ENCODE peak calls at places on chromosomes 1 and 21, in six cellular contexts. One of them, this sample, is unnamed. For H3K4me1, the result is how much of the 10 kb centered on the place peaks cover.

GRCh38 chr1:13960376-13960987 is 260.5 kb downstream of the PRDM2 start:
- DNase-seq in heart left ventricle: peak
- DNase-seq in left ventricle myocardium inferior: peak
- DNase-seq in heart right ventricle: peak
- DNase-seq in stomach: peak
- DNase-seq in adrenal gland: peak
- DNase-seq in this sample: peak

GRCh38 chr1:172761581-172762025 is 102.7 kb downstream of the FASLG start:
- DNase-seq in heart left ventricle: no peak
- DNase-seq in left ventricle myocardium inferior: no peak
- DNase-seq in heart right ventricle: no peak
- DNase-seq in stomach: no peak
- DNase-seq in adrenal gland: no peak
- DNase-seq in this sample: no peak

GRCh38 chr1:173190101-173190895 is 16.8 kb downstream of the TNFSF4 start:
- DNase-seq in heart left ventricle: peak
- DNase-seq in left ventricle myocardium inferior: peak
- DNase-seq in heart right ventricle: peak
- DNase-seq in stomach: peak
- DNase-seq in adrenal gland: peak
- DNase-seq in this sample: peak

GRCh38 chr1:246317723-246318359 is 189.2 kb downstream of the SMYD3 start:
- DNase-seq in heart left ventricle: no peak
- DNase-seq in left ventricle myocardium inferior: no peak
- DNase-seq in heart right ventricle: no peak
- DNase-seq in stomach: no peak
- DNase-seq in adrenal gland: no peak
- DNase-seq in this sample: no peak

GRCh38 chr1:68324316-68324715 is 92.0 kb upstream of the WLS start:
- DNase-seq in heart left ventricle: no peak
- DNase-seq in left ventricle myocardium inferior: no peak
- DNase-seq in heart right ventricle: no peak
- DNase-seq in stomach: no peak
- DNase-seq in adrenal gland: no peak
- DNase-seq in this sample: no peak

GRCh38 chr1:247358920-247359319 is 27.3 kb upstream of the ZNF496 start:
- DNase-seq in heart left ventricle: no peak
- DNase-seq in left ventricle myocardium inferior: no peak
- DNase-seq in heart right ventricle: no peak
- DNase-seq in stomach: no peak
- DNase-seq in adrenal gland: peak
- DNase-seq in this sample: no peak

GRCh38 chr1:4467241-4467640 is 187.2 kb upstream of the AJAP1 start:
- DNase-seq in heart left ventricle: no peak
- DNase-seq in left ventricle myocardium inferior: no peak
- DNase-seq in heart right ventricle: no peak
- DNase-seq in stomach: no peak
- DNase-seq in adrenal gland: no peak
- DNase-seq in this sample: no peak

GRCh38 chr1:150875197-150876110 is 945 bp downstream of the ARNT start:
- DNase-seq in heart left ventricle: no peak
- DNase-seq in left ventricle myocardium inferior: no peak
- DNase-seq in heart right ventricle: no peak
- DNase-seq in stomach: no peak
- DNase-seq in adrenal gland: no peak
- DNase-seq in this sample: peak

GRCh38 chr1:111961773-111962565 is 27.5 kb downstream of the KCND3 start:
- DNase-seq in heart left ventricle: no peak
- DNase-seq in left ventricle myocardium inferior: peak
- DNase-seq in heart right ventricle: no peak
- DNase-seq in stomach: no peak
- DNase-seq in adrenal gland: no peak
- DNase-seq in this sample: no peak

GRCh38 chr1:152996633-152997385 is 4.7 kb upstream of the SPRR3 start:
- DNase-seq in heart left ventricle: no peak
- DNase-seq in left ventricle myocardium inferior: no peak
- DNase-seq in heart right ventricle: no peak
- DNase-seq in stomach: no peak
- DNase-seq in adrenal gland: no peak
- DNase-seq in this sample: no peak

GRCh38 chr21:17371470-17371869 is 141.4 kb upstream of the CXADR start:
- DNase-seq in heart left ventricle: no peak
- DNase-seq in left ventricle myocardium inferior: no peak
- DNase-seq in heart right ventricle: no peak
- DNase-seq in stomach: no peak
- DNase-seq in adrenal gland: no peak
- DNase-seq in this sample: no peak

GRCh38 chr1:18953656-18954259 is 2.7 kb downstream of the IFFO2 start:
- DNase-seq in heart left ventricle: no peak
- DNase-seq in left ventricle myocardium inferior: no peak
- DNase-seq in heart right ventricle: no peak
- DNase-seq in stomach: no peak
- DNase-seq in adrenal gland: no peak
- DNase-seq in this sample: no peak

GRCh38 chr1:119632103-119632490 is 16.0 kb downstream of the ZNF697 start:
- DNase-seq in heart left ventricle: peak
- DNase-seq in left ventricle myocardium inferior: peak
- DNase-seq in heart right ventricle: peak
- DNase-seq in stomach: no peak
- DNase-seq in adrenal gland: no peak
- DNase-seq in this sample: no peak
- H3K4me3 ChIP-seq in heart left ventricle: peak
- H3K4me3 ChIP-seq in left ventricle myocardium inferior: peak
- H3K4me3 ChIP-seq in heart right ventricle: peak
- H3K4me3 ChIP-seq in stomach: no peak
- H3K4me3 ChIP-seq in adrenal gland: no peak
- H3K4me3 ChIP-seq in this sample: no peak

GRCh38 chr21:25871566-25871965 is 136.8 kb downstream of the GABPA start:
- DNase-seq in heart left ventricle: no peak
- DNase-seq in left ventricle myocardium inferior: no peak
- DNase-seq in heart right ventricle: no peak
- DNase-seq in stomach: no peak
- DNase-seq in adrenal gland: no peak
- DNase-seq in this sample: no peak
- TF ChIP-seq CTCF in heart left ventricle: no peak
- TF ChIP-seq CTCF in left ventricle myocardium inferior: no peak
- TF ChIP-seq CTCF in heart right ventricle: no peak
- TF ChIP-seq CTCF in stomach: no peak
- TF ChIP-seq CTCF in adrenal gland: no peak
- TF ChIP-seq CTCF in this sample: no peak

GRCh38 chr21:25870084-25870483 is 135.3 kb downstream of the GABPA start:
- DNase-seq in heart left ventricle: no peak
- DNase-seq in left ventricle myocardium inferior: no peak
- DNase-seq in heart right ventricle: no peak
- DNase-seq in stomach: no peak
- DNase-seq in adrenal gland: no peak
- DNase-seq in this sample: no peak

GRCh38 chr21:25867041-25867440 is 132.3 kb downstream of the GABPA start:
- DNase-seq in heart left ventricle: no peak
- DNase-seq in left ventricle myocardium inferior: no peak
- DNase-seq in heart right ventricle: no peak
- DNase-seq in stomach: no peak
- DNase-seq in adrenal gland: no peak
- DNase-seq in this sample: no peak

DNA sequence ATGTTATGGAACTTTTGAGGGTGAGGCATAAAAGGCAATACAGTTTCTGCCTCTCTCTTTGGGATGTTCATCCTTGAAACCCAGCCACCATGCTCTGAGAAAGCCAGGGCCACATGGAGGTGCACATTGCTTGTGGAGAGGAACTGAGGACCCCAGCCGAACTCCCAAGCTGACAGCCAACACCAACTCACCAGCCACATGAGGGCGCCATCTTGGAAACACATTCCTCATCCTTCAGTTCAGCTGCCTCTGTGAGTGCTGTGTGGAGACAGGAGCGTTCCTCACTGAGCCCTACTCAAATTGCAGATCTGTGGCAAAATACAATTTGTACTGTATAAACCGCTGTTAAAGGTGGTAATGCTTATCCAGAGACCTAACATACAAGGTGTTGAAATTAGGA is 137.5 kb downstream of the GABPA start:
- DNase-seq in heart left ventricle: no peak
- DNase-seq in left ventricle myocardium inferior: no peak
- DNase-seq in heart right ventricle: no peak
- DNase-seq in stomach: no peak
- DNase-seq in adrenal gland: no peak
- DNase-seq in this sample: no peak
- H3K4me1 ChIP-seq in heart left ventricle: under half
- H3K4me1 ChIP-seq in left ventricle myocardium inferior: under half
- H3K4me1 ChIP-seq in heart right ventricle: under half
- H3K4me1 ChIP-seq in stomach: under half
- H3K4me1 ChIP-seq in adrenal gland: under half
- H3K4me1 ChIP-seq in this sample: under half

GRCh38 chr1:12547586-12548225 is 70.3 kb downstream of the DHRS3 start:
- DNase-seq in heart left ventricle: no peak
- DNase-seq in left ventricle myocardium inferior: no peak
- DNase-seq in heart right ventricle: no peak
- DNase-seq in stomach: no peak
- DNase-seq in adrenal gland: no peak
- DNase-seq in this sample: peak

GRCh38 chr1:12549106-12549459 is 68.9 kb downstream of the DHRS3 start:
- DNase-seq in heart left ventricle: peak
- DNase-seq in left ventricle myocardium inferior: peak
- DNase-seq in heart right ventricle: no peak
- DNase-seq in stomach: no peak
- DNase-seq in adrenal gland: peak
- DNase-seq in this sample: no peak

GRCh38 chr1:12551584-12551983 is 66.4 kb downstream of the DHRS3 start:
- DNase-seq in heart left ventricle: no peak
- DNase-seq in left ventricle myocardium inferior: no peak
- DNase-seq in heart right ventricle: no peak
- DNase-seq in stomach: no peak
- DNase-seq in adrenal gland: no peak
- DNase-seq in this sample: no peak

GRCh38 chr1:12548279-12549105 is 69.5 kb downstream of the DHRS3 start:
- DNase-seq in heart left ventricle: no peak
- DNase-seq in left ventricle myocardium inferior: no peak
- DNase-seq in heart right ventricle: no peak
- DNase-seq in stomach: no peak
- DNase-seq in adrenal gland: no peak
- DNase-seq in this sample: no peak

GRCh38 chr1:12549460-12550349 is 68.3 kb downstream of the DHRS3 start:
- DNase-seq in heart left ventricle: peak
- DNase-seq in left ventricle myocardium inferior: peak
- DNase-seq in heart right ventricle: peak
- DNase-seq in stomach: peak
- DNase-seq in adrenal gland: peak
- DNase-seq in this sample: peak
- H3K4me3 ChIP-seq in heart left ventricle: no peak
- H3K4me3 ChIP-seq in left ventricle myocardium inferior: no peak
- H3K4me3 ChIP-seq in heart right ventricle: no peak
- H3K4me3 ChIP-seq in stomach: no peak
- H3K4me3 ChIP-seq in adrenal gland: no peak
- H3K4me3 ChIP-seq in this sample: no peak

GRCh38 chr1:48048064-48048463 is 50.9 kb upstream of the TRABD2B start:
- DNase-seq in heart left ventricle: peak
- DNase-seq in left ventricle myocardium inferior: peak
- DNase-seq in heart right ventricle: peak
- DNase-seq in stomach: no peak
- DNase-seq in adrenal gland: no peak
- DNase-seq in this sample: no peak
- TF ChIP-seq CTCF in heart left ventricle: no peak
- TF ChIP-seq CTCF in left ventricle myocardium inferior: no peak
- TF ChIP-seq CTCF in heart right ventricle: no peak
- TF ChIP-seq CTCF in stomach: no peak
- TF ChIP-seq CTCF in adrenal gland: no peak
- TF ChIP-seq CTCF in this sample: no peak